ENCODE peak calls at places on chromosome 3, in ten cellular contexts. O is body of pancreas, S is DND-41, X is upper lobe of right lung, H is AG10803, J is hepatocyte, B is esophagus squamous epithelium, I is cardiac muscle cell, P is foreskin fibroblast, R is Peyer's patch. A is an unnamed sample.

GRCh38 chr3:126541628-126542339 is 16.9 kb downstream of the C3orf22 start:
- DNase-seq in R (peak), X (peak), J (no peak), B (no peak), O (peak), I (no peak), P (no peak), H (no peak), S (no peak), A (no peak)

GRCh38 chr3:46994801-46995731 is 15.6 kb downstream of the NBEAL2 start:
- DNase-seq in S (no peak), H (no peak), B (no peak), I (no peak), X (no peak), O (no peak), P (no peak), R (peak), J (no peak), A (no peak)

GRCh38 chr3:42189746-42190145 is 76.2 kb downstream of the CCK start:
- DNase-seq in J (no peak), B (no peak), S (no peak), X (no peak), P (peak), R (no peak), O (no peak), I (no peak), H (no peak), A (no peak)

GRCh38 chr3:134095005-134095404 is 65.3 kb upstream of the SLCO2A1 start:
- DNase-seq in P (no peak), B (no peak), J (no peak), H (no peak), I (no peak), S (no peak), O (no peak), R (no peak), X (no peak), A (no peak)

GRCh38 chr3:65627102-65627501 is 411.6 kb downstream of the MAGI1 start:
- DNase-seq in P (peak), I (no peak), O (no peak), S (no peak), J (no peak), R (no peak), H (no peak), X (no peak), B (no peak), A (no peak)

GRCh38 chr3:155859859-155860258 is 5.6 kb upstream of the SLC33A1 start:
- DNase-seq in X (no peak), B (no peak), S (no peak), P (peak), O (no peak), H (no peak), I (no peak), J (no peak), R (no peak), A (peak)

GRCh38 chr3:187823802-187824201 is 78.5 kb upstream of the BCL6 start:
- DNase-seq in B (no peak), H (no peak), O (no peak), R (no peak), S (no peak), J (no peak), I (no peak), P (no peak), X (no peak), A (no peak)

GRCh38 chr3:11530153-11530721 is 113.5 kb downstream of the VGLL4 start:
- DNase-seq in H (peak), X (peak), I (peak), R (peak), S (no peak), O (no peak), P (peak), J (peak), B (no peak), A (no peak)

GRCh38 chr3:21484323-21485154 is 266.5 kb downstream of the ZNF385D start:
- DNase-seq in I (peak), B (no peak), P (peak), S (peak), J (peak), H (peak), X (no peak), O (peak), R (no peak), A (peak)

GRCh38 chr3:123328851-123329635 is 119.8 kb downstream of the ADCY5 start:
- DNase-seq in X (peak), P (peak), R (peak), O (peak), S (peak), H (peak), B (no peak), I (peak), J (peak), A (peak)

GRCh38 chr3:31288641-31289100 is 244.1 kb upstream of the STT3B start:
- DNase-seq in S (no peak), O (no peak), P (peak), I (no peak), X (no peak), H (peak), B (no peak), R (no peak), J (peak), A (peak)

GRCh38 chr3:38646062-38646461 is 3.4 kb downstream of the SCN5A start:
- DNase-seq in P (no peak), X (no peak), R (no peak), H (no peak), O (no peak), B (no peak), I (no peak), J (no peak), S (no peak), A (no peak)
- H3K4me3 ChIP-seq in P (no peak), X (no peak), R (no peak), H (no peak), O (no peak), B (no peak), I (no peak), J (no peak), S (no peak), A (no peak)

GRCh38 chr3:113514265-113514769 is 639 bp downstream of the SPICE1 start:
- DNase-seq in R (no peak), I (peak), J (no peak), S (no peak), P (no peak), O (no peak), X (no peak), H (no peak), B (no peak), A (no peak)

GRCh38 chr3:113521981-113522380 is 7.0 kb upstream of the SPICE1 start:
- DNase-seq in X (no peak), R (no peak), S (no peak), B (no peak), J (no peak), H (no peak), I (no peak), P (no peak), O (no peak), A (no peak)

GRCh38 chr3:113516115-113516505 is 1.2 kb upstream of the SPICE1 start:
- DNase-seq in H (no peak), R (no peak), O (peak), X (no peak), B (no peak), J (no peak), P (no peak), I (no peak), S (no peak), A (no peak)
- TF ChIP-seq CTCF in H (peak), R (peak), O (no peak), X (no peak), B (peak), J (peak), P (no peak), I (no peak), S (no peak), A (no peak)

DNA sequence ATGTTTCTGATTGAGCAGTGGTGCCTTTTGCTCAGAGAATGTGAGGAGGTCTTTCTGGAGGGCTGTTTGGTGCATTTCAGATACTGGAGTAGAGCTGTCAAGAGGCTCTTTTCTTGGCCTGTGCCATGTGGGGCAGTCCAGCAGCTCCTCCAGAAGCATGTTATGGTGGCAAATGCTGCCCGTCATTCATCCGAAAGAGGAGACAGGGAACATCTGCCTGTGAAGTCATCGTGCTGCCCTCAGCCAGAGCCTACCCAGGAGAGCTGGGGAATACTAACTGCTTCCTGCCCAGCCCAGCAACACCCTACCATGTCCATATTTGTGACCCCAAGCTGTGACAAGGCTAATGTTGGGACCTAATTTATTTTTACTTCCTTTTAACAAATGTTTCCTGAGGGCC is 82.2 kb upstream of the SLC6A6 start:
- DNase-seq in I (no peak), O (no peak), S (no peak), H (no peak), R (peak), J (no peak), B (no peak), P (no peak), X (no peak), A (no peak)
- H3K4me3 ChIP-seq in I (no peak), O (no peak), S (no peak), H (no peak), R (no peak), J (peak), B (no peak), P (no peak), X (no peak), A (no peak)

GRCh38 chr3:50580683-50581458 is 11.5 kb downstream of the HEMK1 start:
- DNase-seq in S (no peak), X (no peak), J (no peak), I (no peak), B (no peak), P (no peak), O (peak), R (no peak), H (no peak), A (no peak)
- TF ChIP-seq CTCF in S (peak), X (peak), J (no peak), I (no peak), B (no peak), P (no peak), O (no peak), R (no peak), H (peak), A (no peak)

GRCh38 chr3:157335198-157335597 is 101.5 kb upstream of the PTX3 start:
- DNase-seq in P (no peak), B (no peak), S (no peak), J (no peak), X (no peak), H (no peak), R (no peak), I (no peak), O (no peak), A (no peak)
- H3K4me3 ChIP-seq in P (no peak), B (no peak), S (no peak), J (no peak), X (no peak), H (no peak), R (no peak), I (no peak), O (no peak), A (no peak)

DNA sequence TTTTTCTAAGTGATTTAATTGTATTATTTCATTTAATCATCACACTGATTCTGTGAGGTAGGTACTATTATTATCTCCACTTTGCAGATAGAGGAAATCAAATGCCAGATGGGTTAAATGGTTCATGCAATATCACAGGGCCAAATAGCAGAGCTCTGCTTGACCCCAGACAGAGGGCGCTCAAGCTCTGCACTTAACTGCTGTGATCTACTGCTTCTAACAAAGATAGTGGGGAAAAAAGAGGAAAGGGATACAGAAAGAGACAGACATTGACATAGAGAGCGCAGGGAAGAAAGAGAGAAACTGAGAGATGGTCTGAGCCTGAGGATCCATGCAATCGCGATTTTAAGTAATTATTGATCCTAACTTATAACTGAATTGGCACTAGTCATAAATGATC is 279.1 kb upstream of the THRB start:
- DNase-seq in I (peak), B (no peak), H (peak), S (peak), R (no peak), X (peak), J (peak), O (peak), P (peak), A (peak)
- TF ChIP-seq CTCF in I (peak), B (peak), H (peak), S (peak), R (peak), X (peak), J (peak), O (peak), P (peak), A (peak)

GRCh38 chr3:148615385-148615784 is 82.3 kb upstream of the AGTR1 start:
- DNase-seq in P (no peak), S (no peak), I (no peak), H (no peak), X (no peak), R (no peak), J (no peak), B (no peak), O (no peak), A (no peak)
- H3K4me3 ChIP-seq in P (no peak), S (no peak), I (no peak), H (no peak), X (no peak), R (no peak), J (no peak), B (no peak), O (no peak), A (no peak)

GRCh38 chr3:37028329-37028728 is 35.0 kb downstream of the MLH1 start:
- DNase-seq in P (no peak), O (peak), J (peak), X (no peak), H (no peak), R (no peak), I (peak), S (no peak), B (no peak), A (no peak)

GRCh38 chr3:37026851-37027250 is 33.5 kb downstream of the MLH1 start:
- DNase-seq in J (no peak), B (no peak), P (no peak), H (no peak), O (no peak), X (no peak), I (no peak), R (no peak), S (no peak), A (no peak)

GRCh38 chr3:37024820-37025405 is 31.6 kb downstream of the MLH1 start:
- DNase-seq in S (no peak), O (no peak), P (no peak), I (no peak), R (no peak), H (no peak), X (no peak), J (no peak), B (no peak), A (peak)

GRCh38 chr3:37025562-37026335 is 32.4 kb downstream of the MLH1 start:
- DNase-seq in P (no peak), H (no peak), O (no peak), S (no peak), B (no peak), I (no peak), J (no peak), X (no peak), R (no peak), A (no peak)

GRCh38 chr3:37024092-37024491 is 30.8 kb downstream of the MLH1 start:
- DNase-seq in P (peak), B (no peak), S (no peak), X (no peak), I (no peak), R (no peak), J (no peak), H (peak), O (no peak), A (no peak)
- TF ChIP-seq CTCF in P (no peak), B (peak), S (peak), X (peak), I (peak), R (peak), J (no peak), H (peak), O (peak), A (peak)

GRCh38 chr3:125001557-125002413 is 54.0 kb downstream of the HEG1 start:
- DNase-seq in H (no peak), S (no peak), J (peak), R (no peak), B (no peak), O (no peak), X (no peak), I (no peak), P (no peak), A (no peak)
- H3K4me3 ChIP-seq in H (no peak), S (no peak), J (no peak), R (no peak), B (no peak), O (no peak), X (no peak), I (no peak), P (no peak), A (no peak)

DNA sequence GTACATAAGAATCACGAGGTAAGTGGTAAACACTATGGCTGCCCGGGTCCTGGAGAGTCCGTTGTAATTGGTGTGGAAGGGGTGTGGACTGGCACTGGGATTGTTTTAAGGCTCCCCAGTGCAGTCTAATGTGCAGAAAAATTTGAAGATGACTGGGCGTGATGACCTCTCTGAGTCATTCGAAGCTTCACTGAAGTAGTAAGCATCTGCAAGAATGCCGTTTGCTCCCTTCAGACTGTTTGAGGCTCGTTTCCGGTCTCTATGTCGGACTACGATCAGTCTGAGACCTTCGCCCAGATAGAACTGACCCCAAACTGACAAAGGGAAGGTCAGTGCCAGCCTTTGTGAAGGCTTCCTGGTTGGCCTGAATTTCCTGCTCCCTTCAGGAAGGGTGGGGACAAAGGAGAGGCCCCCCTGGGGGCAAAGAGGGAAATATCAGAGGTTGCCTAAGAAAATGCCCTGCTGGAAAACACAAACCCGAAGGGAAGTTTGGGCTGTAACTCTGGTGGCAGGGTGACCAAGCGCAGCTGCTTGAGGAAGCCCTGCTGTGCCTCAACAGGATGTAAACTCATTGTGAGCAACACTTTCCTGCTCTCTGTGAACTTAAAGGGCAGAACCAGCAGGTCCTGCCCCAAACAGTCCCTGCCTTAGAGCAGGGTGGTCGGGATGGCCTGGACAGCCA is 34.6 kb downstream of the BTD start:
- DNase-seq in R (no peak), H (peak), X (no peak), B (no peak), O (no peak), J (no peak), S (peak), I (no peak), P (peak), A (peak)
- TF ChIP-seq CTCF in R (no peak), H (no peak), X (no peak), B (no peak), O (no peak), J (no peak), S (no peak), I (no peak), P (no peak), A (no peak)

A was measured in GM12865.